ENCODE peak calls at places on chromosome 22, in four cellular contexts. One of them, this sample, is unnamed.

GRCh38 chr22:30197389-30197788 is 49.2 kb downstream of the LIF start:
- DNase-seq in heart right ventricle: no peak
- DNase-seq in NCI-H1105: no peak
- DNase-seq in AG10803: no peak
- DNase-seq in this sample: no peak

GRCh38 chr22:46649176-46650077 is 29.2 kb downstream of the GRAMD4 start:
- DNase-seq in heart right ventricle: peak; percentile 58
- DNase-seq in NCI-H1105: peak; percentile 76
- DNase-seq in AG10803: peak; percentile 38
- DNase-seq in this sample: no peak

GRCh38 chr22:44799077-44799931 is 46.9 kb downstream of the ARHGAP8 start:
- DNase-seq in heart right ventricle: no peak
- DNase-seq in NCI-H1105: no peak
- DNase-seq in AG10803: no peak
- DNase-seq in this sample: no peak

GRCh38 chr22:39954584-39955055 is 5.6 kb upstream of the TMA7B start:
- DNase-seq in heart right ventricle: no peak
- DNase-seq in NCI-H1105: no peak
- DNase-seq in AG10803: peak; percentile 94
- DNase-seq in this sample: no peak

GRCh38 chr22:48444320-48445112 is 1383.2 kb downstream of the BRD1 start:
- DNase-seq in heart right ventricle: no peak
- DNase-seq in NCI-H1105: no peak
- DNase-seq in AG10803: peak; percentile 56
- DNase-seq in this sample: peak; percentile 75

GRCh38 chr22:22830193-22830592 is 57.4 kb upstream of the IGLL5 start:
- DNase-seq in heart right ventricle: no peak
- DNase-seq in NCI-H1105: no peak
- DNase-seq in AG10803: no peak
- DNase-seq in this sample: no peak

GRCh38 chr22:48438096-48438495 is 1389.6 kb downstream of the BRD1 start:
- DNase-seq in heart right ventricle: no peak
- DNase-seq in NCI-H1105: no peak
- DNase-seq in AG10803: no peak
- DNase-seq in this sample: no peak

GRCh38 chr22:25197335-25197734 is 2.3 kb upstream of the CRYBB3 start:
- DNase-seq in heart right ventricle: no peak
- DNase-seq in NCI-H1105: no peak
- DNase-seq in AG10803: no peak
- DNase-seq in this sample: no peak

GRCh38 chr22:38823637-38824036 is 20.2 kb downstream of the NPTXR start:
- DNase-seq in heart right ventricle: no peak
- DNase-seq in NCI-H1105: no peak
- DNase-seq in AG10803: no peak
- DNase-seq in this sample: no peak

GRCh38 chr22:21771631-21771976 is 36.0 kb upstream of the YPEL1 start:
- DNase-seq in heart right ventricle: no peak
- DNase-seq in NCI-H1105: no peak
- DNase-seq in AG10803: no peak
- DNase-seq in this sample: no peak

GRCh38 chr22:23402275-23403151 is 177.6 kb downstream of the IGLL1 start:
- DNase-seq in heart right ventricle: peak; percentile 44
- DNase-seq in NCI-H1105: no peak
- DNase-seq in AG10803: peak; percentile 10
- DNase-seq in this sample: peak; percentile 82

GRCh38 chr22:29071261-29072045 is 1.4 kb upstream of the KREMEN1 start:
- DNase-seq in heart right ventricle: peak; percentile 51
- DNase-seq in NCI-H1105: no peak
- DNase-seq in AG10803: no peak
- DNase-seq in this sample: peak; percentile 66

GRCh38 chr22:35102663-35103062 is 36.7 kb downstream of the ISX start:
- DNase-seq in heart right ventricle: no peak
- DNase-seq in NCI-H1105: no peak
- DNase-seq in AG10803: peak; percentile 8
- DNase-seq in this sample: peak; percentile 70

GRCh38 chr22:22161924-22162851 is 82.4 kb upstream of the VPREB1 start:
- DNase-seq in heart right ventricle: no peak
- DNase-seq in NCI-H1105: no peak
- DNase-seq in AG10803: no peak
- DNase-seq in this sample: no peak

This sample was measured in Daoy.